ENCODE peak calls at places on chromosomes 3 and 15, in five cellular contexts. Y is colonic mucosa, F is astrocyte, I is PC-3, C is fibroblast of lung. G is an unnamed sample.

GRCh38 chr3:37291275-37291700 is 116.9 kb upstream of the LRRFIP2 start:
- DNase-seq in I (peak; percentile 45), C (peak; percentile 79), Y (no peak), F (peak; percentile 72), G (no peak)

GRCh38 chr15:66848666-66849392 is 146.8 kb downstream of the SMAD6 start:
- DNase-seq in F (no peak), I (no peak), C (no peak), Y (peak; percentile 12), G (peak; percentile 49)

GRCh38 chr3:168062679-168063078 is 33.0 kb downstream of the GOLIM4 start:
- DNase-seq in C (no peak), I (no peak), Y (peak; percentile 31), F (no peak), G (no peak)

GRCh38 chr3:50169232-50169631 is 14.1 kb downstream of the SEMA3F start:
- DNase-seq in C (no peak), F (no peak), Y (no peak), I (no peak), G (no peak)

GRCh38 chr3:138914870-138915502 is 32.0 kb downstream of the FOXL2 start:
- DNase-seq in Y (no peak), F (peak; percentile 28), I (peak; percentile 85), C (peak; percentile 47), G (no peak)

GRCh38 chr3:70264122-70264780 is 48.2 kb downstream of the MDFIC2 start:
- DNase-seq in Y (peak; percentile 64), C (peak; percentile 14), F (no peak), I (peak; percentile 80), G (no peak)

GRCh38 chr15:70559840-70560239 is 203.5 kb downstream of the UACA start:
- DNase-seq in F (no peak), Y (no peak), C (no peak), I (no peak), G (peak; percentile 45)

GRCh38 chr15:38905634-38906033 is 341.0 kb upstream of the RASGRP1 start:
- DNase-seq in I (no peak), C (peak; percentile 32), F (peak; percentile 12), Y (no peak), G (no peak)

GRCh38 chr3:13112521-13113345 is 39.5 kb upstream of the IQSEC1 start:
- DNase-seq in I (peak; percentile 77), F (no peak), C (no peak), Y (no peak), G (no peak)

GRCh38 chr15:55992769-55993110 is 672 bp downstream of the NEDD4 start:
- DNase-seq in C (no peak), F (no peak), Y (no peak), I (no peak), G (no peak)

GRCh38 chr15:75347222-75348033 is 589 bp downstream of the NEIL1 start:
- DNase-seq in Y (peak; percentile 85), I (peak; percentile 32), F (no peak), C (no peak), G (peak; percentile 85)

GRCh38 chr3:169146866-169147245 is 516.7 kb downstream of the MECOM start:
- DNase-seq in I (peak; percentile 36), C (no peak), F (no peak), Y (peak; percentile 31), G (no peak)

GRCh38 chr15:65583701-65584100 is 27.2 kb downstream of the INTS14 start:
- DNase-seq in Y (no peak), C (peak; percentile 47), I (no peak), F (peak; percentile 37), G (no peak)

GRCh38 chr15:92906563-92907081 is 6.5 kb downstream of the CHD2 start:
- DNase-seq in I (peak; percentile 94), F (peak; percentile 67), Y (peak; percentile 65), C (peak; percentile 76), G (no peak)

GRCh38 chr3:156552973-156553372 is 1.9 kb downstream of the SSR3 start:
- DNase-seq in Y (no peak), C (no peak), I (no peak), F (no peak), G (no peak)

GRCh38 chr3:10192953-10193691 is 28.4 kb downstream of the IRAK2 start:
- DNase-seq in C (peak; percentile 93), F (peak; percentile 90), I (peak; percentile 96), Y (peak; percentile 46), G (peak; percentile 71)

GRCh38 chr15:57323806-57324589 is 52.3 kb upstream of the CGNL1 start:
- DNase-seq in I (peak; percentile 64), Y (peak; percentile 88), F (peak; percentile 50), C (peak; percentile 63), G (peak; percentile 87)

GRCh38 chr15:67076147-67076843 is 10.9 kb downstream of the SMAD3 start:
- DNase-seq in Y (no peak), I (peak; percentile 81), C (peak; percentile 90), F (peak; percentile 84), G (no peak)

GRCh38 chr3:145721273-145721805 is 439.6 kb downstream of the PLOD2 start:
- DNase-seq in Y (no peak), F (no peak), C (no peak), I (no peak), G (no peak)

GRCh38 chr15:101025896-101026631 is 106.9 kb downstream of the LRRK1 start:
- DNase-seq in F (no peak), Y (peak; percentile 12), C (no peak), I (no peak), G (peak; percentile 30)

GRCh38 chr3:117898722-117899121 is 1135.9 kb downstream of the IGSF11 start:
- DNase-seq in I (peak; percentile 52), F (no peak), Y (no peak), C (no peak), G (no peak)

GRCh38 chr3:169112153-169112892 is 551.2 kb downstream of the MECOM start:
- DNase-seq in C (peak; percentile 97), F (peak; percentile 96), I (peak; percentile 89), Y (no peak), G (no peak)

GRCh38 chr3:117518385-117518784 is 808.8 kb downstream of the TUSC7 start:
- DNase-seq in C (no peak), I (no peak), F (no peak), Y (no peak), G (no peak)

GRCh38 chr3:62873672-62874397 is 1.4 kb downstream of the CADPS start:
- DNase-seq in Y (peak; percentile 67), F (peak; percentile 50), C (peak; percentile 70), I (no peak), G (peak; percentile 95)

GRCh38 chr3:194812177-194812576 is 126.5 kb downstream of the FAM43A start:
- DNase-seq in C (no peak), I (no peak), F (no peak), Y (no peak), G (peak; percentile 21)
- H3K9ac ChIP-seq in C (no peak overlapping the region), I (no peak overlapping the region), F (no peak overlapping the region), Y (no peak overlapping the region), G (no peak overlapping the region)

GRCh38 chr3:81394656-81395055 is 366.8 kb downstream of the GBE1 start:
- DNase-seq in F (no peak), Y (no peak), I (no peak), C (no peak), G (no peak)
- H3K4me3 ChIP-seq in F (no peak overlapping the region), Y (no peak overlapping the region), I (no peak overlapping the region), C (no peak overlapping the region), G (no peak overlapping the region)

GRCh38 chr3:31654998-31655397 is 122.3 kb downstream of the STT3B start:
- DNase-seq in I (no peak), F (no peak), Y (no peak), C (no peak), G (no peak)
- H3K9me3 ChIP-seq in I (peaks cover 18% of the 10 kb centered on the region), F (peaks cover 5% of the 10 kb centered on the region), Y (no peaks in the 10 kb centered on the region), C (no peaks in the 10 kb centered on the region), G (peaks cover 83% of the 10 kb centered on the region)

GRCh38 chr3:195207056-195207455 is 63.9 kb downstream of the XXYLT1 start:
- DNase-seq in C (no peak), F (no peak), Y (peak; percentile 11), I (no peak), G (peak; percentile 16)
- H3K9ac ChIP-seq in C (no peak overlapping the region), F (no peak overlapping the region), Y (no peak overlapping the region), I (no peak overlapping the region), G (no peak overlapping the region)

GRCh38 chr3:141366285-141367037 is 1.8 kb upstream of the ZBTB38 start:
- DNase-seq in I (peak; percentile 73), Y (peak; percentile 60), F (peak; percentile 99), C (peak; percentile 99), G (no peak)

GRCh38 chr3:141362736-141363135 is 5.6 kb upstream of the ZBTB38 start:
- DNase-seq in I (no peak), F (no peak), Y (no peak), C (no peak), G (no peak)

GRCh38 chr3:141355242-141355641 is 13.1 kb upstream of the ZBTB38 start:
- DNase-seq in F (no peak), C (no peak), Y (no peak), I (no peak), G (no peak)

GRCh38 chr3:141365206-141365605 is 3.1 kb upstream of the ZBTB38 start:
- DNase-seq in I (no peak), C (no peak), F (no peak), Y (no peak), G (no peak)

DNA sequence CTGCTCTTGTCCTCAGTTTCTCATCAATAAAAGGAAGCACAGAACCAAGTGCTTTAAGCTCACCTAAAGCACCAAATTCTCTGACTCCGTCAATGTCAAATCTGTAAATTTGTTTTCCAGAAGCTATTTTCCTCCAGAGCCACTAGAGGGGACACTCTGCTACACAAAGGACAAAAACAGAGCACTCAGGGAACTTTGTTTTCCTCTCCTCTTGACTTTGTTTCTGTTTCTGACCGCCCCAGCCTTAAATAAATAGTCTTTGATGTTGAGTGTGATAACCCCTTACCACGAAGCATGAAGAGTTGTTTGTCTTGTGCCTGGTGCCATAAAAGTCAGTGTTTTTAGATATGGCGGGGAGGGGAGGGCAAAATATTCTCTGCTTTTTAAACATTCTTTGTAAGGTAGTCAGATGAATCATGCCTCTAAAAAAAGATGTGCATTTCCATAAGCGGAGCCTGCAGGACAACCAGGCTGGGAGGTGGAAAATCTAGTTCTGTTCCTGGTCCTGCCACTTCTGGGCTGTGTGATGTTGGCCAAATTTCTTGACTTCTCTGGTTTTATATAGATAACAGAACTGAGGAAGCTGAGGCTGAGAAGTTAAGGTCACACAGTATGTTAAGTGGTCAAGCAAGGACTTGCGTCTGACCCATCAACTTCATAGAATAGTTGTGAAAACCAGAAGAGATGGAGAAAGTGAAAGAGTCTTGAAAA is 7.3 kb upstream of the ZBTB38 start:
- DNase-seq in C (peak; percentile 95), F (peak; percentile 94), Y (peak; percentile 42), I (peak; percentile 78), G (peak; percentile 52)
- H3K4me3 ChIP-seq in C (peak overlapping the region; percentile 9), F (no peak overlapping the region), Y (no peak overlapping the region), I (peak overlapping the region; percentile 39), G (no peak overlapping the region)

G was measured in endodermal cell.